ENCODE peak calls at places on chromosomes 11 and 22, in four cellular contexts. One of them, this sample, is unnamed.
A peak's percentile ranks its signal among the peaks of the same experiment; 100 is the strongest.

GRCh38 chr11:64650923-64651523 is 60.0 kb downstream of the SLC22A12 start:
- DNase-seq in SK-N-SH: no peak
- DNase-seq in GM12878: no peak
- DNase-seq in H1: peak; percentile 61
- DNase-seq in this sample: peak; percentile 66

GRCh38 chr11:74783241-74783871 is 34.7 kb downstream of the RNF169 start:
- DNase-seq in H1: no peak
- DNase-seq in SK-N-SH: no peak
- DNase-seq in GM12878: peak; percentile 64
- DNase-seq in this sample: no peak

GRCh38 chr11:116310215-116310614 is 462.6 kb downstream of the BUD13 start:
- DNase-seq in GM12878: no peak
- DNase-seq in H1: no peak
- DNase-seq in SK-N-SH: no peak
- DNase-seq in this sample: no peak

GRCh38 chr11:68942090-68942620 is 38.5 kb downstream of the IGHMBP2 start:
- DNase-seq in H1: no peak
- DNase-seq in SK-N-SH: no peak
- DNase-seq in GM12878: no peak
- DNase-seq in this sample: no peak

GRCh38 chr22:38272373-38273134 is at the start of gene TMEM184B:
- DNase-seq in H1: peak; percentile 88
- DNase-seq in SK-N-SH: peak; percentile 94
- DNase-seq in GM12878: no peak
- DNase-seq in this sample: peak; percentile 94

GRCh38 chr11:74749127-74749964 is 697 bp downstream of the RNF169 start:
- DNase-seq in H1: peak; percentile 73
- DNase-seq in GM12878: no peak
- DNase-seq in SK-N-SH: peak; percentile 86
- DNase-seq in this sample: peak; percentile 82

GRCh38 chr11:78684377-78684776 is 109.7 kb upstream of the NARS2 start:
- DNase-seq in H1: no peak
- DNase-seq in SK-N-SH: no peak
- DNase-seq in GM12878: no peak
- DNase-seq in this sample: no peak

GRCh38 chr11:89447845-89448244 is 43.3 kb downstream of the NOX4 start:
- DNase-seq in SK-N-SH: no peak
- DNase-seq in GM12878: no peak
- DNase-seq in H1: no peak
- DNase-seq in this sample: no peak

GRCh38 chr11:32173435-32173834 is 82.6 kb downstream of the RCN1 start:
- DNase-seq in GM12878: no peak
- DNase-seq in SK-N-SH: peak; percentile 48
- DNase-seq in H1: peak; percentile 79
- DNase-seq in this sample: peak; percentile 20

GRCh38 chr22:35555351-35555915 is 14.8 kb downstream of the RASD2 start:
- DNase-seq in SK-N-SH: no peak
- DNase-seq in GM12878: no peak
- DNase-seq in H1: no peak
- DNase-seq in this sample: no peak

GRCh38 chr11:64165482-64165841 is 451 bp downstream of the MACROD1 start:
- DNase-seq in SK-N-SH: no peak
- DNase-seq in GM12878: no peak
- DNase-seq in H1: no peak
- DNase-seq in this sample: no peak

GRCh38 chr22:39717099-39717498 is 146.5 kb downstream of the CACNA1I start:
- DNase-seq in GM12878: no peak
- DNase-seq in H1: no peak
- DNase-seq in SK-N-SH: no peak
- DNase-seq in this sample: no peak

GRCh38 chr11:101327908-101328307 is 198.3 kb upstream of the PGR start:
- DNase-seq in H1: no peak
- DNase-seq in GM12878: no peak
- DNase-seq in SK-N-SH: no peak
- DNase-seq in this sample: no peak

GRCh38 chr11:986270-986951 is 50.1 kb downstream of the MUC6 start:
- DNase-seq in SK-N-SH: no peak
- DNase-seq in GM12878: no peak
- DNase-seq in H1: no peak
- DNase-seq in this sample: no peak

GRCh38 chr11:44320289-44320973 is 10.5 kb upstream of the ALX4 start:
- DNase-seq in H1: peak; percentile 59
- DNase-seq in GM12878: no peak
- DNase-seq in SK-N-SH: no peak
- DNase-seq in this sample: no peak

GRCh38 chr11:94767292-94767690 is 865 bp upstream of the AMOTL1 start:
- DNase-seq in SK-N-SH: no peak
- DNase-seq in H1: no peak
- DNase-seq in GM12878: no peak
- DNase-seq in this sample: no peak

GRCh38 chr11:33582636-33583325 is 117.8 kb downstream of the C11orf91 start:
- DNase-seq in SK-N-SH: no peak
- DNase-seq in GM12878: no peak
- DNase-seq in H1: no peak
- DNase-seq in this sample: no peak

GRCh38 chr11:129911298-129911697 is 15.9 kb upstream of the NFRKB start:
- DNase-seq in GM12878: no peak
- DNase-seq in SK-N-SH: no peak
- DNase-seq in H1: no peak
- DNase-seq in this sample: no peak

GRCh38 chr11:68372114-68372513 is 59.7 kb downstream of the LRP5 start:
- DNase-seq in H1: no peak
- DNase-seq in GM12878: no peak
- DNase-seq in SK-N-SH: no peak
- DNase-seq in this sample: no peak

GRCh38 chr11:66800720-66801428 is 42.4 kb upstream of the RCE1 start:
- DNase-seq in H1: no peak
- DNase-seq in SK-N-SH: no peak
- DNase-seq in GM12878: peak; percentile 66
- DNase-seq in this sample: no peak

GRCh38 chr22:42160830-42161696 is 30.5 kb upstream of the CYP2D6 start:
- DNase-seq in GM12878: no peak
- DNase-seq in SK-N-SH: no peak
- DNase-seq in H1: no peak
- DNase-seq in this sample: no peak

GRCh38 chr11:122758974-122759373 is 79.3 kb upstream of the CRTAM start:
- DNase-seq in SK-N-SH: no peak
- DNase-seq in H1: no peak
- DNase-seq in GM12878: no peak
- DNase-seq in this sample: no peak

DNA sequence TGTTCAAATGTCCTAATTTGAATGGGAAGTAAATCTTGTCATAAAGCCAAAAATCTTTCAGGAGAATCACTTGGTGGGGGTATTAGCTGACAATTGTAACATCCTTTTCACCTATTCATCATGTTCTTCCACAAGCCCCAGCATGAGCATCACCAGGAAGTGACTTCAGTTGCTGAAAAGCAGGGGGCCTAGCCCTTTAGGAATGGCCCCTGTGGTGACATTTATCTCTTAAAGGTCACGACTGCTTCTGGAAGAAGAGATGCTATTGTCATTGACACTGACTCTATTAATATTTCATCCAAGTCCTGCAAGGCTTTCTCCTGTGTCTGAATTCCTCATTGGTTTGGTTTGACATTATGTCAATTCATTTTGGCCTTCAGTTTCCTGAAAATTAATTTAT is 92.6 kb downstream of the OR5AK2 start:
- DNase-seq in SK-N-SH: no peak
- DNase-seq in H1: no peak
- DNase-seq in GM12878: no peak
- DNase-seq in this sample: no peak
- TF ChIP-seq NRF1 in SK-N-SH: no peak
- TF ChIP-seq NRF1 in H1: no peak
- TF ChIP-seq NRF1 in GM12878: no peak
- TF ChIP-seq NRF1 in this sample: no peak

DNA sequence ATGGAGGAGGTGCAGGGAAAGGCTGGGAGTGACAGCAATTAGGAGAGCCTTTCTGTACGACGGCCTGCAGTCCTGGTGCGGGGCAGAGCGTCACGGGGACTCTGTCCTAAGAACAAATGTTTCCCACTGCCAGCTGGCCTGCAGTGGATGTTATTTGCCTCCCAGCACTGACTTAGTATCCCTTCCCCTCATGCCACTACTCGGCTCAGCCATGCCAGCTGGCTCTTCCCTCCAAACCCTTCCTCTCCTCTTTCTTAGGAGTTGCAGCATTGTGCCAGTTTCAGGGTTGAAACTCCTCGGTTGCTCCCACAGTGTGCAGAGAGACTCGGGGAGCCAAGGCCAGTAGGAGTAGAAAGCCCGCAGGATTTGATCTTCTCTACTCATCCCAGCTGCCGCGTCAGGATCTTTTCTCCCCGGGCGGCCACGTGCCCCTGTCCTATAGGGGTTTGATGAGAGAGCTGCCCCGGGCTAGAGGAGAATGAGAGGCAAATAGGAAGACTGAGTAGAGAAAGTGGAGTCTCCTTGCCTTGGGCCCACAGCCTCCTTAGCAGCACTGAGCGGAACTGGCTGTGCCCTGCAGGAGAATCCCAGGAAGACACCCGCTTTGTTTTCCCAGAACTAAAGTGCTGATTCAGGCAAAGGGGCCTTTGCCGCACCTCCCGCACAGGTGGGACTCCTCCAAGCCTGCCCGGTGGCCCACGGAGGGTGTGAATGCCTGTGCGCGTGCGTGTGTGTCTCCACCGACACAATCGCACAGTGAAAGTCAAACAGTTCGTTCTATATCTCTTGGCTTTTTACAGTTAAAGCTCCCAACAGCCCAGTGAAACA is 875.4 kb downstream of the NTM start:
- DNase-seq in SK-N-SH: no peak
- DNase-seq in H1: no peak
- DNase-seq in GM12878: no peak
- DNase-seq in this sample: no peak
- TF ChIP-seq NRF1 in SK-N-SH: no peak
- TF ChIP-seq NRF1 in H1: no peak
- TF ChIP-seq NRF1 in GM12878: no peak
- TF ChIP-seq NRF1 in this sample: no peak

GRCh38 chr11:131041331-131042040 is 125.2 kb upstream of the SNX19 start:
- DNase-seq in SK-N-SH: no peak
- DNase-seq in H1: no peak
- DNase-seq in GM12878: no peak
- DNase-seq in this sample: no peak

GRCh38 chr11:131042041-131042390 is 125.7 kb upstream of the SNX19 start:
- DNase-seq in SK-N-SH: no peak
- DNase-seq in GM12878: no peak
- DNase-seq in H1: no peak
- DNase-seq in this sample: no peak

GRCh38 chr11:131043251-131043650 is 127.0 kb upstream of the SNX19 start:
- DNase-seq in GM12878: no peak
- DNase-seq in SK-N-SH: no peak
- DNase-seq in H1: no peak
- DNase-seq in this sample: no peak

GRCh38 chr11:131042711-131043110 is 126.4 kb upstream of the SNX19 start:
- DNase-seq in H1: no peak
- DNase-seq in GM12878: no peak
- DNase-seq in SK-N-SH: no peak
- DNase-seq in this sample: no peak

DNA sequence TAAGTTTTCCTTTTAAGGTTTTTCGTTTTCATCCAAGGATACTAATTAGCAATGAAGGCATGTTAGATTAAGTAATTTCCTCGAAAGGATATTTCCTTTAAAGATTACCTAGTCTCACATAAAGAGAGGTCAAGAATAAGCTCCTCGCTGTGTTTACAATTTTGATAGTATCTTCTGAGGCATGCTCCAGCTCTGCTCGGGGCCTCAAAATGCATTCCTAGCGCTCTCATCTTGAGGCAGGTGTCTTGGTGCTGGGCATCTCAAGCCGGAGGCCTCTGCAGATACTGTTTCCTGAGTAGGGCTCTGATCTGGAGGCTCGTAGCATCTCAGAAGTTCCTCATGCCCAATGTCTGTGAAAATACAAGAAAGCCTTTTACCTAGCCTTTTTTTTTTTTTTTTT is 128.6 kb upstream of the SNX19 start:
- DNase-seq in SK-N-SH: no peak
- DNase-seq in H1: no peak
- DNase-seq in GM12878: no peak
- DNase-seq in this sample: no peak
- TF ChIP-seq NRF1 in SK-N-SH: no peak
- TF ChIP-seq NRF1 in H1: no peak
- TF ChIP-seq NRF1 in GM12878: no peak
- TF ChIP-seq NRF1 in this sample: no peak

GRCh38 chr22:44180706-44181032 is at the start of gene PARVG:
- DNase-seq in SK-N-SH: no peak
- DNase-seq in H1: no peak
- DNase-seq in GM12878: peak; percentile 57
- DNase-seq in this sample: no peak

GRCh38 chr22:44179989-44180705 is 578 bp upstream of the PARVG start:
- DNase-seq in GM12878: no peak
- DNase-seq in SK-N-SH: no peak
- DNase-seq in H1: no peak
- DNase-seq in this sample: no peak

GRCh38 chr22:44181912-44182590 is 1.3 kb downstream of the PARVG start:
- DNase-seq in SK-N-SH: no peak
- DNase-seq in GM12878: no peak
- DNase-seq in H1: no peak
- DNase-seq in this sample: no peak

GRCh38 chr22:44181033-44181911 is 547 bp downstream of the PARVG start:
- DNase-seq in GM12878: no peak
- DNase-seq in SK-N-SH: no peak
- DNase-seq in H1: no peak
- DNase-seq in this sample: no peak

DNA sequence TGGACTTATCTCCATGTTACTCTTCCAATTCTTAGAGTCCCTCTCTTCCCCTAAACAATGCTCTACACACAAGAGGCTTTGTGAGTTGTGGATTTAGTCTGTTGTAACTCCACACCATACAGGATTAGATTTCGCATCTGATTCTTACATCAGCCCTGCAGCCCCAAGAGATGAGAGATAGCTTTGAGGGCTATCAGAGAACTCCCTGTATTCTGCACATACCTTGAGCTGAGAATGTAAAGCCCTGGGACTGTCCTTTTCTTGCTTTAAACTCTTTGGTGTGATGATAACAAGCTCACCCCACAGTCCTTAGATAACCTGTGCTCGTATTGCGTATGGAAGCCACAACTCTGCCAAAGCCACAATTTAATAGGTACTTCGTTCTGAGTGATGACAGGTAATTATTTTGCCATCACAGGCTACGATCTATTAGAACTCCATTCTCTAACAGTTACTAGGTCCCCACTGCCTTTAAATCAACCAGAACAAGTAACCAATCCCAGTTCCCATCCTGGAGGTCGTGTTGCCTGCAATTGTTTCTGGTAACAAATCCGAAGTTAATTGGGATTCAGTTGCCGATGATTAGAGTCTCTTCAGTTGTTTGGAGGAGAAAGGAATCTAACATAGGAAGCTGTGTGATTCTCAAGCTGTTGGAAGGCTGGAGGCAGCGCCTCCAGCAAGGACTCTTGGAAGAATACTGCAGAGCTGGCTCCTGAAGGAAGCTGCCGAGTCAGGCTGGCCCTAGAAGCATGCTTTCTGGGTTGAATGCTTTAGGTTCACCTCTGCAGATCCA is 1.3 kb upstream of the PARVG start:
- DNase-seq in GM12878: no peak
- DNase-seq in SK-N-SH: no peak
- DNase-seq in H1: no peak
- DNase-seq in this sample: no peak
- TF ChIP-seq NRF1 in GM12878: no peak
- TF ChIP-seq NRF1 in SK-N-SH: no peak
- TF ChIP-seq NRF1 in H1: no peak
- TF ChIP-seq NRF1 in this sample: no peak

GRCh38 chr11:60100511-60100910 is 12.0 kb downstream of the MS4A2 start:
- DNase-seq in H1: no peak
- DNase-seq in SK-N-SH: no peak
- DNase-seq in GM12878: no peak
- DNase-seq in this sample: no peak
- TF ChIP-seq NRF1 in H1: no peak
- TF ChIP-seq NRF1 in SK-N-SH: no peak
- TF ChIP-seq NRF1 in GM12878: no peak
- TF ChIP-seq NRF1 in this sample: no peak